ENCODE peak calls at places on chromosome 19, in nine cellular contexts. X is anterior cingulate cortex; W is stimulated activated CD8-positive, alpha-beta memory T cell treated with anti-CD3 and anti-CD28 coated beads, Interleukin-4, amount 100 ng/mL, for 1 hour; G is activated T-cell treated with anti-CD3 and anti-CD28 coated beads for 1 hour; I is T-helper 2 cell; D is left ventricle myocardium inferior; S is GOT3; J is left lung; R is tibial nerve. L is an unnamed sample.

GRCh38 chr19:12984143-12984627 is 11.1 kb upstream of the NFIX start:
- DNase-seq in X (no peak), W (no peak), G (no peak), I (peak; percentile 32), D (no peak), S (no peak), J (no peak), R (no peak), L (peak; percentile 31)

GRCh38 chr19:51687791-51688664 is 5.1 kb upstream of the SPACA6 start:
- DNase-seq in X (peak; percentile 27), W (no peak), G (no peak), I (no peak), D (peak; percentile 74), S (no peak), J (peak; percentile 55), R (peak; percentile 63), L (no peak)

GRCh38 chr19:29247912-29248311 is 35.0 kb upstream of the UQCRFS1 start:
- DNase-seq in X (no peak), W (no peak), G (no peak), I (no peak), D (no peak), S (no peak), J (no peak), R (no peak), L (no peak)

GRCh38 chr19:1860133-1860775 is 3.1 kb downstream of the KLF16 start:
- DNase-seq in X (peak; percentile 17), W (no peak), G (peak; percentile 48), I (no peak), D (no peak), S (no peak), J (peak; percentile 63), R (no peak), L (no peak)

GRCh38 chr19:570315-570714 is 2.1 kb upstream of the BSG start:
- DNase-seq in X (no peak), W (no peak), G (no peak), I (no peak), D (no peak), S (no peak), J (no peak), R (no peak), L (no peak)

GRCh38 chr19:35317464-35318043 is 11.4 kb upstream of the CD22 start:
- DNase-seq in X (no peak), W (no peak), G (no peak), I (no peak), D (no peak), S (no peak), J (peak; percentile 67), R (peak; percentile 19), L (no peak)

GRCh38 chr19:47996230-47996727 is 1.8 kb downstream of the ELSPBP1 start:
- DNase-seq in X (no peak), W (no peak), G (no peak), I (no peak), D (no peak), S (no peak), J (no peak), R (no peak), L (no peak)

GRCh38 chr19:35346193-35347052 is 1.3 kb upstream of the FFAR1 start:
- DNase-seq in X (no peak), W (peak; percentile 10), G (peak; percentile 62), I (peak; percentile 64), D (no peak), S (no peak), J (peak; percentile 60), R (peak; percentile 30), L (peak; percentile 20)

GRCh38 chr19:44598355-44598754 is 15.0 kb upstream of the IGSF23 start:
- DNase-seq in X (no peak), W (no peak), G (no peak), I (no peak), D (no peak), S (no peak), J (no peak), R (no peak), L (no peak)

L was measured in natural killer cell.